ENCODE peak calls at places on chromosomes 3 and 15, in ten cellular contexts. J is ovary, H is neuronal stem cell, S is uterus, P is HepG2, B is hepatocyte, R is upper lobe of right lung, N is heart left ventricle, K is esophagus muscularis mucosa, M is dorsolateral prefrontal cortex. U is an unnamed sample.

GRCh38 chr3:30112904-30113484 is 493.4 kb upstream of the TGFBR2 start:
- DNase-seq in J (no peak), H (peak), S (no peak), P (peak), B (peak), R (no peak), N (no peak), K (no peak), M (no peak), U (no peak)

GRCh38 chr3:139538733-139539132 is 809 bp downstream of the RBP1 start:
- DNase-seq in J (peak), H (no peak), S (peak), P (no peak), B (peak), R (no peak), N (peak), K (no peak), M (peak), U (peak)

GRCh38 chr3:187931111-187931510 is 185.8 kb upstream of the BCL6 start:
- DNase-seq in J (no peak), H (no peak), S (no peak), P (no peak), B (no peak), R (no peak), N (no peak), K (no peak), M (no peak), U (no peak)

GRCh38 chr15:58062983-58063382 is 2.5 kb downstream of the ALDH1A2 start:
- DNase-seq in J (no peak), H (no peak), S (no peak), P (no peak), B (no peak), R (no peak), N (no peak), K (no peak), M (no peak), U (no peak)

GRCh38 chr3:119894195-119894594 is 112.3 kb downstream of the NR1I2 start:
- DNase-seq in J (no peak), H (no peak), S (no peak), P (no peak), B (no peak), R (no peak), N (no peak), K (no peak), M (no peak), U (no peak)

GRCh38 chr3:102481050-102481449 is 46.2 kb downstream of the ZPLD1 start:
- DNase-seq in J (no peak), H (no peak), S (no peak), P (no peak), B (no peak), R (no peak), N (no peak), K (no peak), M (no peak), U (no peak)

GRCh38 chr3:137385922-137386321 is 378.2 kb upstream of the SOX14 start:
- DNase-seq in J (no peak), H (no peak), S (no peak), P (no peak), B (no peak), R (no peak), N (no peak), K (no peak), M (no peak), U (no peak)

GRCh38 chr15:79900087-79900486 is 3.3 kb upstream of the MTHFS start:
- DNase-seq in J (no peak), H (no peak), S (no peak), P (no peak), B (no peak), R (no peak), N (no peak), K (no peak), M (no peak), U (no peak)

GRCh38 chr15:40103864-40104271 is 4.8 kb downstream of the BMF start:
- DNase-seq in J (no peak), H (no peak), S (no peak), P (no peak), B (no peak), R (no peak), N (no peak), K (no peak), M (no peak), U (no peak)

GRCh38 chr3:8622873-8623725 is 21.5 kb downstream of the SSUH2 start:
- DNase-seq in J (peak), H (peak), S (peak), P (peak), B (peak), R (peak), N (peak), K (no peak), M (peak), U (peak)

GRCh38 chr3:128805771-128806170 is 73.6 kb upstream of the ACAD9 start:
- DNase-seq in J (no peak), H (no peak), S (no peak), P (no peak), B (no peak), R (no peak), N (no peak), K (no peak), M (no peak), U (no peak)

GRCh38 chr3:178451799-178452198 is 84.4 kb upstream of the KCNMB2 start:
- DNase-seq in J (no peak), H (no peak), S (no peak), P (no peak), B (no peak), R (no peak), N (no peak), K (no peak), M (no peak), U (no peak)

GRCh38 chr3:64460877-64461276 is 226.9 kb downstream of the ADAMTS9 start:
- DNase-seq in J (no peak), H (no peak), S (no peak), P (no peak), B (no peak), R (no peak), N (no peak), K (no peak), M (no peak), U (no peak)

DNA sequence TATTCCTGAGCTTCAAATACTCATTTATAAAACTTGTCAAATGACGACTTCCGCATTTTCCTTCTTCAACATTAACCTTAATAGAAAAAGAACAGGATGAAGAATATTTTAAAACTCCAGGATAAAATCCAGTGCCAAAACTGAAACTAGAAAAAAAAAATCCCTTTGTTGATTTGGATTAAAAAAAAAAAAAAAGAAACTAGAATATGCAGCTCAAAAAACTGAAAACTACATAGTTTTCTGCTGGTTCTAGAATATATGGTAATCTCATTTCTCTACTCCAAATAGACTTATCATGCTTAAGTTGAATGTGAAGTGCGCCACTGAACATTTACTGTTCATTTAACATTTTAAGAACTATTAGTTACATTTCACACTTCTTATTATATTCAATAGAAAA is 6.0 kb downstream of the TRA2B start:
- DNase-seq in J (no peak), H (no peak), S (no peak), P (no peak), B (no peak), R (no peak), N (no peak), K (no peak), M (no peak), U (no peak)
- H3K4me3 ChIP-seq in J (peak), H (no peak), S (no peak), P (no peak), B (peak), R (peak), N (peak), K (peak), M (peak), U (peak)

DNA sequence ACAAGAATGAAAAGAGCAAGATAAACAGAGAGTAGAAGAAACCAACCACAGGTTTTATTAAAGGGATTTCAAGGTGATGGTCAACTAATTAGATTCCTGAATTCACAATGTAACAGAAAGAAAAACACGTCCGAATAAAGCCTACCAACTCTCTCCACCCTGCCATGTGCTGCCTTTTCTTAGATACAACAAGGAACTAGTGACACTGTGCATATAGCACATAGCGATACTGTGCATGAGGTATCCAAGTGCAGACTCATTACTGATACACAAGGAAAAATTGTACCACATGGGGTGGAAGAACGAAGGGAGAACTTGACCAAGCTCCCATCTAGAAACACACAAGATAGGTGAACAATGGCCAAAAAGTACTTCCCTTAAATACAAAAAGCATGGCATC is 154.6 kb downstream of the MAGI1 start:
- DNase-seq in J (no peak), H (no peak), S (no peak), P (no peak), B (no peak), R (no peak), N (no peak), K (no peak), M (no peak), U (no peak)
- H3K27ac ChIP-seq in J (no peak), H (no peak), S (peak), P (no peak), B (peak), R (no peak), N (no peak), K (no peak), M (no peak), U (no peak)

GRCh38 chr15:88805031-88805780 is 2.0 kb downstream of the ACAN start:
- DNase-seq in J (no peak), H (no peak), S (no peak), P (no peak), B (no peak), R (no peak), N (no peak), K (no peak), M (no peak), U (no peak)
- H3K4me3 ChIP-seq in J (no peak), H (no peak), S (no peak), P (no peak), B (no peak), R (no peak), N (no peak), K (no peak), M (no peak), U (no peak)

DNA sequence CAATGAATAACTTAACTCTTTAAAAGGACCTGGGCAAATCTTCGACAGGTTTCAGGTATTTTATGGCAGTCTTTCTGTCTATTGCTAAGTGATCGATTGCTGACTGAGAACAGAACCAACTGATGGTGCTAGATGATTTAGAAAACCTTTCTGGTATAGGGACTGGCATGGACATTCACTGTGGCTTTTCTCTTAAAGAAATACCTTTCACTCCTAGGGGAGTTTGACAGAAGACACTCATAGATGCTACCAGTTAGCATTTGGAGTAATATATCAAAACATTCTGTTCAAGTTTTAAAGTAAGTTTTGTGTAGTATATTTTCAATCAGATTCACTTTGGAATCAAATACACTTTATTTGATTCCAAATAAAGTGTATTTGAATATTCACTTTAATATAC is 692 bp downstream of the PPARG start:
- DNase-seq in J (no peak), H (no peak), S (no peak), P (no peak), B (no peak), R (no peak), N (no peak), K (no peak), M (no peak), U (no peak)
- H3K27ac ChIP-seq in J (peak), H (no peak), S (peak), P (no peak), B (no peak), R (no peak), N (no peak), K (no peak), M (no peak), U (no peak)